ENCODE peak calls at places on chromosomes 2 and 18, in five cellular contexts. Y, M, E, G and N are unnamed samples. For H3K4me1, the result is how much of the 10 kb centered on the place peaks cover.

GRCh38 chr2:67515538-67515937 is 118.4 kb downstream of the ETAA1 start:
- DNase-seq in G (no peak), E (no peak), M (no peak), Y (no peak), N (no peak)

GRCh38 chr18:44914028-44914427 is 233.3 kb downstream of the SETBP1 start:
- DNase-seq in E (no peak), M (no peak), G (no peak), Y (no peak), N (no peak)

GRCh38 chr2:98656800-98657199 is 48.4 kb downstream of the UNC50 start:
- DNase-seq in E (no peak), G (no peak), M (no peak), Y (no peak), N (no peak)

GRCh38 chr2:189287982-189288494 is 108.5 kb upstream of the COL5A2 start:
- DNase-seq in M (no peak), E (peak), Y (no peak), G (no peak), N (no peak)

GRCh38 chr2:95334916-95335641 is 37.9 kb downstream of the KCNIP3 start:
- DNase-seq in E (no peak), M (no peak), Y (no peak), G (no peak), N (no peak)

GRCh38 chr2:215442392-215442787 is 6.5 kb upstream of the FN1 start:
- DNase-seq in M (no peak), Y (no peak), G (no peak), E (no peak), N (no peak)

GRCh38 chr2:238158807-238159539 is at the start of gene ERFE:
- DNase-seq in G (no peak), Y (no peak), M (no peak), E (peak), N (no peak)

GRCh38 chr2:40200516-40200915 is 251.4 kb downstream of the SLC8A1 start:
- DNase-seq in E (no peak), M (no peak), G (no peak), Y (no peak), N (no peak)

GRCh38 chr18:74507927-74508326 is 11.8 kb downstream of the CNDP2 start:
- DNase-seq in E (no peak), M (no peak), G (peak), Y (no peak), N (no peak)

GRCh38 chr2:219522111-219523030 is 8.1 kb downstream of the ASIC4 start:
- DNase-seq in E (peak), Y (peak), M (no peak), G (no peak), N (peak)

GRCh38 chr18:36196239-36196995 is 9.1 kb downstream of the MOCOS start:
- DNase-seq in E (no peak), Y (no peak), M (no peak), G (no peak), N (no peak)

GRCh38 chr2:118032169-118033013 is 18.5 kb upstream of the CCDC93 start:
- DNase-seq in G (no peak), Y (peak), E (peak), M (no peak), N (no peak)

GRCh38 chr2:160328748-160329147 is 128.7 kb upstream of the ITGB6 start:
- DNase-seq in E (no peak), G (no peak), M (no peak), Y (no peak), N (no peak)

GRCh38 chr2:216115224-216115582 is 6.1 kb downstream of the XRCC5 start:
- DNase-seq in G (no peak), E (no peak), M (no peak), Y (no peak), N (no peak)

GRCh38 chr2:206863196-206863595 is 76.1 kb upstream of the CPO start:
- DNase-seq in G (no peak), Y (no peak), E (no peak), M (no peak), N (no peak)

GRCh38 chr2:30331038-30331437 is 99.7 kb downstream of the LBH start:
- DNase-seq in E (no peak), Y (no peak), G (no peak), M (no peak), N (no peak)

GRCh38 chr18:50632895-50633515 is 73.1 kb downstream of the MAPK4 start:
- DNase-seq in G (no peak), M (no peak), E (no peak), Y (no peak), N (no peak)

GRCh38 chr2:67662222-67662621 is 265.1 kb downstream of the ETAA1 start:
- DNase-seq in G (no peak), M (no peak), E (no peak), Y (no peak), N (no peak)

GRCh38 chr2:62305421-62306176 is 109.7 kb downstream of the B3GNT2 start:
- DNase-seq in E (peak), M (no peak), Y (no peak), G (no peak), N (no peak)

GRCh38 chr2:111039984-111040383 is 80.7 kb upstream of the BCL2L11 start:
- DNase-seq in M (no peak), E (no peak), G (no peak), Y (no peak), N (peak)

GRCh38 chr2:219350938-219351280 is 18.4 kb upstream of the RESP18 start:
- DNase-seq in M (no peak), G (no peak), E (peak), Y (no peak), N (no peak)

GRCh38 chr2:118310878-118311442 is 222.7 kb downstream of the INSIG2 start:
- DNase-seq in Y (no peak), M (no peak), G (no peak), E (peak), N (no peak)

GRCh38 chr2:150392614-150393013 is 94.9 kb downstream of the RND3 start:
- DNase-seq in E (no peak), M (no peak), Y (no peak), G (no peak), N (no peak)

GRCh38 chr2:172241219-172241618 is 138.5 kb upstream of the DLX2 start:
- DNase-seq in G (no peak), Y (no peak), M (no peak), E (no peak), N (no peak)

GRCh38 chr18:3799515-3799914 is 349.5 kb downstream of the TGIF1 start:
- DNase-seq in Y (no peak), G (no peak), E (peak), M (no peak), N (no peak)

GRCh38 chr2:237486819-237487448 is at the start of gene MLPH:
- DNase-seq in M (peak), E (no peak), Y (peak), G (no peak), N (no peak)

GRCh38 chr18:58314284-58314683 is 270.3 kb downstream of the NEDD4L start:
- DNase-seq in E (peak), G (peak), Y (peak), M (no peak), N (peak)

GRCh38 chr2:106704798-106705197 is 181.2 kb downstream of the ST6GAL2 start:
- DNase-seq in Y (no peak), M (no peak), E (no peak), G (no peak), N (no peak)

GRCh38 chr2:195406886-195407603 is 250.0 kb upstream of the SLC39A10 start:
- DNase-seq in M (no peak), Y (no peak), G (no peak), E (no peak), N (no peak)

GRCh38 chr2:180763249-180763989 is 217.0 kb upstream of the UBE2E3 start:
- DNase-seq in M (no peak), E (no peak), Y (no peak), G (no peak), N (no peak)

GRCh38 chr18:9096698-9097097 is 5.8 kb upstream of the NDUFV2 start:
- DNase-seq in G (no peak), M (no peak), Y (no peak), E (no peak), N (no peak)

GRCh38 chr2:216221806-216222205 is 112.7 kb downstream of the XRCC5 start:
- DNase-seq in G (no peak), Y (no peak), M (no peak), E (no peak), N (no peak)

GRCh38 chr18:62497171-62497783 is 25.5 kb upstream of the ZCCHC2 start:
- DNase-seq in E (no peak), G (no peak), Y (no peak), M (no peak), N (no peak)

GRCh38 chr2:108806362-108806761 is 19.8 kb downstream of the CCDC138 start:
- DNase-seq in Y (no peak), M (no peak), E (no peak), G (no peak), N (no peak)

GRCh38 chr18:68676913-68677312 is 38.0 kb downstream of the TMX3 start:
- DNase-seq in E (no peak), Y (no peak), M (no peak), G (no peak), N (no peak)

GRCh38 chr18:48861181-48861715 is 89.5 kb downstream of the SMAD7 start:
- DNase-seq in Y (no peak), E (no peak), G (no peak), M (no peak), N (no peak)

GRCh38 chr2:40032650-40033319 is 253.7 kb upstream of the THUMPD2 start:
- DNase-seq in E (no peak), M (no peak), Y (no peak), G (no peak), N (no peak)

DNA sequence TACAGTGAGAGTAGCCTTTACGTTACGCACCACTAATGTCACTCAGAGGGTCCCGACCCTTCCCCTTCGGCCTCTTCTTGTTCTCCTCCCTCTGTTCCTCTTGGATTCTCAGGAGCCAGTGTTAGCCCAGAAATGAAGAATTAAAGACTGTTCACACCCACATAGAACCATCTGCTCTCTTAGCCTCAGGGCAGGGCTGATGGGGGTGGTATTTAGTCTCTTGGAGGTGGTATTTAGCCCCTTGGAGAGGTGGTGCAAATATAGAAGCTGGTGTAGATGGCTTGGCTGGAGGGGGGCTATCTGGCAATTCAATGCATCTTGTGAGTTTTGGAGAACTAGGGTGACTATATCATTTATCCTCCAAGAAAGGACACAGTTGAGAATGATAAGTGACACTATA is 286.5 kb downstream of the PRKCE start:
- DNase-seq in M (no peak), Y (no peak), E (no peak), G (no peak), N (no peak)
- H3K27ac ChIP-seq in M (peak), Y (no peak), E (no peak), G (no peak), N (peak)

DNA sequence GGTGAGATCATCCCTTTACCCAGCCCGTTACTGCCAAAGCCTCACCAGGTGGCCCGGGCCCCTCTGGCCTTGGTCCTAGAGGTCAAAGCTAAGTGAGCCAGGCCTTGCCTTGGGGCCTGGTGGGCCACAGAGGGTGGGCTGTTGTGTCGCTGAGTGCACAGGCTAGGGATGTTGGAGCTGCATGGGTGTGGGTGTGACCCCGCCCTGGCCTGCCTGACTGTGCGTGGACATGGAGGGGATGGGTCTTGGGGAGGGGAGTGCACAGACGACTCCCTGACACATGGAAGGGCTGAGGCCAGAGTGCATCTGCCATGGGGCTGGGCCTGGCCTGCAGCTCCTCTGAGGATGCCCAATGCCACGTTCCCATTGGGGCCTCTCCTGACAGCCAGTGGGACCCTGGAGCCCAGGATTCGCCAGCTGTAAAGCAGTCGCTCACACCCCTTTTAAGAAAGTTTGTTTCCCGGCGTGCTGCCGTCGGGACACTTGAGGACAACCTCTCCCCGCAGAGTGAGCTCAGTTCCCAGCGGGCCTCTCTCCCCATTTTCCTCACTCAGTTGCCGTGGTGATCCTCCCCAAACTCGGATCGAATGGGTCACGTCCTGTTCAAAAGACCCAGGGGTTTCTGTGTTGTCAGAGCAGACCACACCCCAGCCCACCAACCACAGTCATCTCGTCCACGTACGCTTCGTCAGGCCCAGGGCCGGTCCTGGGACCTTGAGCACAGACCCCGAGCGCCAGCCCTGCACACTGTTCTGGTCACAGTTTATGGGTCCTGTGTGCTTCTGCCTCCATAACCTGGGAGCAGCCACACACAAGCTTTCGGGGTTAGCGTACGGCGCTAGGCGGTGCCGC is 93.5 kb downstream of the NFATC1 start:
- DNase-seq in M (no peak), E (no peak), G (peak), Y (no peak), N (no peak)
- H3K4me1 ChIP-seq in M (under half), E (under half), G (under half), Y (under half), N (under half)

GRCh38 chr2:69243652-69244051 is 143.4 kb downstream of the GFPT1 start:
- DNase-seq in E (no peak), G (no peak), M (no peak), Y (no peak), N (no peak)
- H3K27ac ChIP-seq in E (no peak), G (no peak), M (no peak), Y (no peak), N (no peak)

GRCh38 chr18:22816266-22817176 is 116.6 kb upstream of the RBBP8 start:
- DNase-seq in Y (no peak), G (no peak), M (no peak), E (no peak), N (no peak)

GRCh38 chr18:22817844-22818243 is 115.3 kb upstream of the RBBP8 start:
- DNase-seq in M (no peak), E (no peak), Y (no peak), G (no peak), N (no peak)

GRCh38 chr18:22813648-22814328 is 119.3 kb upstream of the RBBP8 start:
- DNase-seq in Y (no peak), M (no peak), G (no peak), E (peak), N (no peak)

DNA sequence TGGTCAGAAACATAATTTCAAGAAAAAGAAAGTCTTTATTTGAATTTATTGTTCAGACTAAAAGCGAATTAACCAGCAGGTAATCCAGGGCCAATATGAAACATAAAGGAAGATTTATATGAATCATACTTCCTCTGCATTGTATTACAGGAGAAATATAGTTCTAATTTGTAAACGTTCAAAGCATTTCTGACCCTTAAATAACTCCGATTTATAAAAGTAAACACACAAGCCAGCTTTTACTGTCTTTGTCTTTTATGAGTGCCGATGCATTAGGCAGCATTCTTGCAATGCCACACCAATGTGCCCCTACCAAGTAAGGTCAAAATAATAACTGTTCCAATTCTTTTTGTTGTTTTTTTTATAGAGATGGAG is 118.8 kb upstream of the RBBP8 start:
- DNase-seq in E (no peak), M (no peak), G (no peak), Y (no peak), N (no peak)
- H3K4me1 ChIP-seq in E (under half), M (under half), G (under half), Y (under half), N (under half)